ENCODE peak calls at places on chromosomes 13 and 19, in seven cellular contexts. N is PC-9, L is IMR-90, M is fibroblast of the aortic adventitia, J is keratinocyte, B is spleen, X is ovary. Y is an unnamed sample.

GRCh38 chr19:12139309-12139708 is 841 bp downstream of the ZNF20 start:
- DNase-seq in M (peak; percentile 9), N (no peak), J (no peak), B (no peak), X (no peak), L (peak; percentile 8), Y (no peak)

GRCh38 chr13:40653558-40654318 is 12.7 kb downstream of the FOXO1 start:
- DNase-seq in N (no peak), M (peak; percentile 45), L (no peak), B (no peak), X (no peak), J (no peak), Y (no peak)

GRCh38 chr13:109789262-109789661 is 2.9 kb upstream of the IRS2 start:
- DNase-seq in N (no peak), L (no peak), M (no peak), X (no peak), B (no peak), J (no peak), Y (no peak)

GRCh38 chr19:6576869-6577281 is 14.1 kb downstream of the CD70 start:
- DNase-seq in J (no peak), X (no peak), M (no peak), N (no peak), B (no peak), L (no peak), Y (no peak)

GRCh38 chr19:39127812-39128510 is 2.4 kb downstream of the PAK4 start:
- DNase-seq in J (no peak), M (no peak), X (no peak), B (no peak), L (no peak), N (no peak), Y (no peak)

GRCh38 chr19:51507640-51508058 is 6.0 kb upstream of the SIGLEC12 start:
- DNase-seq in N (no peak), L (no peak), M (no peak), X (no peak), J (no peak), B (no peak), Y (no peak)

GRCh38 chr13:110946171-110946570 is 31.3 kb upstream of the ANKRD10 start:
- DNase-seq in J (no peak), N (no peak), X (no peak), M (no peak), L (no peak), B (no peak), Y (no peak)

GRCh38 chr13:110187501-110188161 is 119.3 kb downstream of the COL4A1 start:
- DNase-seq in L (peak; percentile 78), X (no peak), N (no peak), B (no peak), J (no peak), M (peak; percentile 93), Y (no peak)

GRCh38 chr13:93235258-93236015 is 8.8 kb downstream of the GPC6 start:
- DNase-seq in X (no peak), B (no peak), L (peak; percentile 80), N (no peak), J (no peak), M (peak; percentile 71), Y (no peak)

GRCh38 chr19:44685877-44686276 is 13.1 kb upstream of the CEACAM16 start:
- DNase-seq in B (no peak), J (no peak), X (no peak), M (peak; percentile 54), L (peak; percentile 74), N (no peak), Y (no peak)

GRCh38 chr13:39347926-39348901 is 254.8 kb downstream of the LHFPL6 start:
- DNase-seq in J (no peak), X (no peak), M (no peak), N (no peak), B (no peak), L (no peak), Y (no peak)

GRCh38 chr13:110676057-110676510 is 29.8 kb downstream of the CARS2 start:
- DNase-seq in X (no peak), N (no peak), M (no peak), J (no peak), B (peak; percentile 93), L (no peak), Y (no peak)

GRCh38 chr13:39612023-39612637 is 9.1 kb upstream of the LHFPL6 start:
- DNase-seq in M (peak; percentile 87), N (peak; percentile 37), L (peak; percentile 78), X (peak; percentile 83), J (peak; percentile 33), B (no peak), Y (peak; percentile 18)

GRCh38 chr13:99467764-99468163 is 33.5 kb upstream of the TM9SF2 start:
- DNase-seq in X (no peak), B (no peak), N (no peak), J (no peak), L (peak; percentile 77), M (peak; percentile 68), Y (no peak)

GRCh38 chr19:49911381-49912145 is 14.9 kb upstream of the IL4I1 start:
- DNase-seq in L (peak; percentile 52), B (no peak), X (no peak), N (no peak), J (no peak), M (no peak), Y (no peak)

GRCh38 chr19:4362871-4363545 is 19.6 kb downstream of the MPND start:
- DNase-seq in N (peak; percentile 29), J (no peak), X (no peak), M (no peak), L (no peak), B (peak; percentile 74), Y (no peak)

GRCh38 chr19:49546825-49547565 is 19.2 kb downstream of the RCN3 start:
- DNase-seq in N (peak; percentile 67), X (peak; percentile 74), L (peak; percentile 89), B (no peak), M (peak; percentile 92), J (no peak), Y (peak; percentile 86)

GRCh38 chr19:11658954-11659353 is 61.7 kb downstream of the ZNF627 start:
- DNase-seq in N (no peak), J (no peak), L (no peak), M (no peak), X (no peak), B (no peak), Y (peak; percentile 64)

GRCh38 chr13:114071991-114072390 is 60.4 kb downstream of the RASA3 start:
- DNase-seq in X (no peak), M (no peak), N (no peak), B (no peak), J (no peak), L (no peak), Y (no peak)

GRCh38 chr13:111881700-111882099 is 185.2 kb upstream of the SOX1 start:
- DNase-seq in L (no peak), X (no peak), J (no peak), B (no peak), N (no peak), M (no peak), Y (no peak)

GRCh38 chr19:33498391-33499000 is 23.1 kb downstream of the PEPD start:
- DNase-seq in J (no peak), N (no peak), M (no peak), L (no peak), X (no peak), B (peak; percentile 59), Y (no peak)

GRCh38 chr13:30846844-30847243 is 59.2 kb upstream of the MEDAG start:
- DNase-seq in M (no peak), B (no peak), J (no peak), L (no peak), X (no peak), N (no peak), Y (no peak)

GRCh38 chr19:36008336-36008978 is at the start of gene SYNE4:
- DNase-seq in X (no peak), L (no peak), M (no peak), B (no peak), J (no peak), N (peak; percentile 87), Y (peak; percentile 88)

DNA sequence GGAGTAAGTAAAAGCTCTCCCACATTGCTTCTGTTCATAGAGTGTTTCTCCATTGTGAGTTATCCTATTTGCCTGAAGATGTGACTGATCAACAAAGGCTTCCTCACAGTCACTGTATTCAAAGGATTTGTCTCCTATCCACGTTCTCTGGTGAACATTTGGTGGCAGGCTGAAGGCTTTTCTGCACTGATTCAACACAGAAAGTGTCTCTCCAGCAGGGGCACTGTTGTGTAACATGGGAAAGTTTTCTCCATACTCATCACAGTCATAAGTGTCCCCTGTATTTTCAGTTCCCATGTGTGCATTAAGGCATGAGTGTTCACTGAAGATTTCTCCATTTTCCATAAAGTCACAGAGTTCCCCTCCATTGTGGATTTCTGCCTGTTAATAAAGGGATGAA is 17.6 kb downstream of the ZNF121 start:
- DNase-seq in B (no peak), J (no peak), X (no peak), L (no peak), M (no peak), N (no peak), Y (no peak)
- H3K4me3 ChIP-seq in B (no peak overlapping the region), J (no peak overlapping the region), X (no peak overlapping the region), L (no peak overlapping the region), M (no peak overlapping the region), N (peak overlapping the region; percentile 32), Y (no peak overlapping the region)

DNA sequence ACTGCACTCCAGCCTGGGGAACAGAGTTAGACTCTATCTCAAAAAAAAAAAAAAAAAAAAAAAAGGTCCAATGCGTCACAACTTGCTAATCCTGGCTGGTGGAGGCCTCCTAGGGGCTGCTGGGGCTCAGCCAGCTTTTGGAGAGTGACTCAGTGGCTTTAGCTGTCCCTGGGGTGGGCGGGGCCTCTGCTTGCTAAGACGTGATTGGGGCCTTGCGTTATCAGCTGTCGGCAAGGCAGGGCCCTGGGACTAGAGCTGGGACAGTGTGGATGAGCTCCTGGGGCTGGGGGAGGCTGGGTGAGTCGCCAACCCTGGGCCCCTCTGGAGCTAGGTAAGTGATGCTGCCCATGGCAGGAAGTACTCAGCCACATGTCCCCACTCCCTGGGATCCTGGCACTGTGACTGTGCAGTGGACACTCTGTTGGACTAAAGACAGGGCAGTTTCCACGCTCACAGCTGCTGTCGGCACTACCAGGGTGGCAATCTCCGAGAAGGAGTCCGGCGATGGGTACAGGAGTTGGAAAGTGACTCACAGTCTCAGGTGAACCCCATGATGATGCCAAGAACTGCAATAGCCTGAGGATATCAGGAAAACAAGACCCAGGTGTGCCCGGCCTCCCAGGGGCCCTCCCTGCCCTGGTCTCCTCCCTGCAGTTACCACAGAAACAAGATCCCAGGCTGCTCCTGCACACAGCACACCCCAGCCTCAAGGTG is 32.2 kb downstream of the F2RL3 start:
- DNase-seq in L (peak; percentile 88), X (no peak), N (peak; percentile 80), M (peak; percentile 80), B (no peak), J (peak; percentile 73), Y (no peak)
- H3K4me3 ChIP-seq in L (no peak overlapping the region), X (no peak overlapping the region), N (peak overlapping the region; percentile 16), M (no peak overlapping the region), B (no peak overlapping the region), J (peak overlapping the region; percentile 23), Y (no peak overlapping the region)

DNA sequence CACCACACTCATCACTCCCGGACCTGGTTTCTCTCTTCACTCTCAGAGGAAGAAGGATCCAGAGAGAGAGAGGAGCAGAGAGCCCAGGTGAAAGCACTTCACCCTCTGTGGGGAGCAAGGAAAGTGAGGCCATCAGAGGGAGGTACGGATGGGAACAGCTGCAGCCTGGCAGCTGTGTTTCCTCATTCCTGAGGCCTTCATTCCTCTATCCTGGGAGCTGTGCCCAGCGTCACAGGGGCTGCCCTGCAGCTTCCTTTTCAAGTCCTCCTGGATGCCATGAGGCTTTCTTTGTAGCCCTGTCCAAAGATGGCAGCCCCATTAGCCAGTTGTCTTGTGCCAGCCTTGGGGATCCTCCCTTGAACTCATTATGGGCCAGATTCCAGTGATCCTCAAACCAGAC is 76.8 kb upstream of the PCDH8 start:
- DNase-seq in B (no peak), J (no peak), X (no peak), L (no peak), N (no peak), M (no peak), Y (no peak)
- H3K4me3 ChIP-seq in B (no peak overlapping the region), J (no peak overlapping the region), X (no peak overlapping the region), L (no peak overlapping the region), N (no peak overlapping the region), M (no peak overlapping the region), Y (no peak overlapping the region)

GRCh38 chr19:53466726-53467125 is 807 bp upstream of the ZNF813 start:
- DNase-seq in X (no peak), B (no peak), L (no peak), J (no peak), N (no peak), M (no peak), Y (no peak)
- H3K4me3 ChIP-seq in X (peak overlapping the region; percentile 61), B (peak overlapping the region; percentile 66), L (peak overlapping the region; percentile 72), J (no peak overlapping the region), N (no peak overlapping the region), M (peak overlapping the region; percentile 78), Y (peak overlapping the region; percentile 79)

Y was measured in LNCaP clone FGC.